ENCODE peak calls at places on chromosomes 2 and 18, in seven cellular contexts. V is keratinocyte; Y is CD8-positive, alpha-beta T cell; W is transverse colon; B is neuronal stem cell; D is CD8-positive, alpha-beta memory T cell; J is left ventricle myocardium inferior. Z is an unnamed sample.

GRCh38 chr2:218002792-218003191 is at the start of gene TNS1:
- DNase-seq in Y (no peak), J (peak; percentile 69), D (no peak), B (no peak), W (no peak), V (no peak), Z (no peak)

GRCh38 chr2:25454824-25455611 is 113.3 kb upstream of the DNMT3A start:
- DNase-seq in J (no peak), W (no peak), Y (no peak), B (no peak), V (no peak), D (no peak), Z (no peak)

GRCh38 chr2:56331810-56332209 is 148.0 kb downstream of the CCDC85A start:
- DNase-seq in J (no peak), D (no peak), Y (no peak), W (no peak), B (no peak), V (no peak), Z (no peak)

GRCh38 chr18:69469444-69469919 is 68.8 kb downstream of the DOK6 start:
- DNase-seq in D (peak; percentile 45), J (no peak), Y (no peak), B (no peak), V (no peak), W (no peak), Z (no peak)

GRCh38 chr2:144504191-144504590 is 15.7 kb downstream of the ZEB2 start:
- DNase-seq in J (no peak), W (no peak), D (no peak), V (no peak), Y (no peak), B (no peak), Z (no peak)

GRCh38 chr2:203352604-203353255 is 24.5 kb downstream of the ABI2 start:
- DNase-seq in B (no peak), V (no peak), D (no peak), W (no peak), Y (no peak), J (no peak), Z (no peak)

GRCh38 chr2:160498147-160498546 is 4.5 kb upstream of the RBMS1 start:
- DNase-seq in J (no peak), V (no peak), B (no peak), D (no peak), W (no peak), Y (no peak), Z (no peak)

GRCh38 chr2:2007551-2008501 is 263.5 kb upstream of the PXDN start:
- DNase-seq in W (no peak), B (no peak), Y (no peak), V (no peak), D (no peak), J (no peak), Z (no peak)

GRCh38 chr18:76821356-76821874 is 942 bp upstream of the ZNF236 start:
- DNase-seq in D (no peak), Y (no peak), J (no peak), V (no peak), B (no peak), W (no peak), Z (no peak)

GRCh38 chr2:22355816-22356433 is 1029.1 kb upstream of the KLHL29 start:
- DNase-seq in D (no peak), Y (peak; percentile 21), B (peak; percentile 69), J (peak; percentile 46), V (no peak), W (peak; percentile 54), Z (peak; percentile 57)

GRCh38 chr2:85430780-85431601 is 12.5 kb downstream of the SH2D6 start:
- DNase-seq in W (no peak), Y (no peak), B (peak; percentile 86), J (no peak), D (no peak), V (no peak), Z (no peak)

GRCh38 chr2:85431787-85432186 is 13.3 kb downstream of the SH2D6 start:
- DNase-seq in V (no peak), J (no peak), B (no peak), Y (no peak), D (no peak), W (no peak), Z (no peak)

GRCh38 chr2:85429213-85429923 is 10.9 kb downstream of the SH2D6 start:
- DNase-seq in V (no peak), W (no peak), Y (no peak), B (no peak), D (no peak), J (no peak), Z (no peak)

GRCh38 chr2:85428343-85428881 is 9.9 kb downstream of the SH2D6 start:
- DNase-seq in W (no peak), D (no peak), J (no peak), B (no peak), V (no peak), Y (no peak), Z (no peak)

GRCh38 chr2:85429924-85430289 is 11.4 kb downstream of the SH2D6 start:
- DNase-seq in J (no peak), W (no peak), V (no peak), D (no peak), B (no peak), Y (no peak), Z (no peak)
- H3K4me1 ChIP-seq in J (peaks cover 20% of the 10 kb centered on the region), W (peaks cover 17% of the 10 kb centered on the region), V (peaks cover 14% of the 10 kb centered on the region), D (no peaks in the 10 kb centered on the region), B (peaks cover 23% of the 10 kb centered on the region), Y (no peaks in the 10 kb centered on the region), Z (peaks cover 24% of the 10 kb centered on the region)

DNA sequence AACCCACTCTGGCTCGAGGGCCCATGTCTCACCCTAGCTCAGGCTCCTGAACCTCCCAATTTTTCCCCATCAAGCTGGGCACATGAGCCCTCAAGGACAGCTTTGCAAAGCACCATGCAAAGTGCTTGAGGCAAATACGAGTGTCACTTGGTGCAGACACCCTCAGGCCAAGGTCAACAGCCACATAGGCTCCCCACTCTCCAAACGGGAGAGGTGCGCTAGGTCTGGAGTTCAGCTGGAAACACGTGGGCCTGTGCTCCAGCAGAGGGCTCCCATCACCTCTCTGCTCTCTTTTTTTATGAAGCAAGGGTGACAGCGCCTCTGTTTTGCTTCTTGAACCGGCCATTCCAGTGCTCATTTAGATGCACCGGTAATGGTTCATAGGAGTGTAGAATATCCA is 11.9 kb upstream of the ARHGAP25 start:
- DNase-seq in Y (no peak), V (no peak), D (no peak), B (no peak), J (no peak), W (no peak), Z (no peak)
- H3K4me1 ChIP-seq in Y (peaks cover 70% of the 10 kb centered on the region), V (peaks cover 19% of the 10 kb centered on the region), D (peaks cover 80% of the 10 kb centered on the region), B (no peaks in the 10 kb centered on the region), J (no peaks in the 10 kb centered on the region), W (peaks cover 5% of the 10 kb centered on the region), Z (peaks cover 13% of the 10 kb centered on the region)

GRCh38 chr2:8553643-8554042 is 128.2 kb upstream of the ID2 start:
- DNase-seq in V (no peak), W (no peak), D (no peak), Y (no peak), J (no peak), B (no peak), Z (no peak)
- H3K4me1 ChIP-seq in V (no peaks in the 10 kb centered on the region), W (no peaks in the 10 kb centered on the region), D (peaks cover 4% of the 10 kb centered on the region), Y (no peaks in the 10 kb centered on the region), J (no peaks in the 10 kb centered on the region), B (peaks cover 2% of the 10 kb centered on the region), Z (no peaks in the 10 kb centered on the region)

DNA sequence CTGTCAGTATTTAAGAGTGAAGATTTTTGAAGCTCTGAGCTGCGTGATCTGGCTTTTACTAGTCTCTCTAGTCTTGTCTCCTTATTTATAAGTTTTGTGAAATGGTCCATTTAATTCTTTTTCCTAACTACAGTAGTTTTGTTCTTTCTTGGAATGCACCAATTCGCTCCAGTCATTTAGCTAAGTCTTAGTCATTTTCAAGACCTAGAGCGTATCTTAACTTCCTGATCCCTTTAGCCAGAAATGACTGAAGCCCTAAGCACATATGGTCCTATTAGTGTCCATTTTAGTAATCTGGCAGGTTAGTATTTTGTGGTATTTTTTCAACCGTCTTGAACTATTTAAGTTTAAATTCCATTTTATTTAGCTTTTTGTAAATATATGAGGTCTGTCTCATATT is 3.6 kb downstream of the BIRC6 start:
- DNase-seq in D (no peak), B (no peak), W (no peak), Y (no peak), V (no peak), J (no peak), Z (no peak)
- H3K4me1 ChIP-seq in D (peaks cover 39% of the 10 kb centered on the region), B (peaks cover 2% of the 10 kb centered on the region), W (peaks cover 29% of the 10 kb centered on the region), Y (peaks cover 39% of the 10 kb centered on the region), V (peaks cover 15% of the 10 kb centered on the region), J (peaks cover 62% of the 10 kb centered on the region), Z (peaks cover 61% of the 10 kb centered on the region)

GRCh38 chr2:28592481-28592880 is 96.6 kb downstream of the PLB1 start:
- DNase-seq in V (no peak), W (no peak), J (no peak), D (no peak), Y (no peak), B (no peak), Z (no peak)
- H3K4me1 ChIP-seq in V (peaks cover 35% of the 10 kb centered on the region), W (peaks cover 14% of the 10 kb centered on the region), J (peaks cover 42% of the 10 kb centered on the region), D (peaks cover 29% of the 10 kb centered on the region), Y (peaks cover 25% of the 10 kb centered on the region), B (peaks cover 10% of the 10 kb centered on the region), Z (peaks cover 13% of the 10 kb centered on the region)

GRCh38 chr18:13608791-13609552 is 117.4 kb downstream of the FAM210A start:
- DNase-seq in Y (peak; percentile 37), W (no peak), V (no peak), B (no peak), J (no peak), D (peak; percentile 68), Z (no peak)
- H3K4me1 ChIP-seq in Y (peaks cover 47% of the 10 kb centered on the region), W (peaks cover 9% of the 10 kb centered on the region), V (peaks cover 9% of the 10 kb centered on the region), B (peaks cover 15% of the 10 kb centered on the region), J (peaks cover 52% of the 10 kb centered on the region), D (peaks cover 37% of the 10 kb centered on the region), Z (peaks cover 24% of the 10 kb centered on the region)

DNA sequence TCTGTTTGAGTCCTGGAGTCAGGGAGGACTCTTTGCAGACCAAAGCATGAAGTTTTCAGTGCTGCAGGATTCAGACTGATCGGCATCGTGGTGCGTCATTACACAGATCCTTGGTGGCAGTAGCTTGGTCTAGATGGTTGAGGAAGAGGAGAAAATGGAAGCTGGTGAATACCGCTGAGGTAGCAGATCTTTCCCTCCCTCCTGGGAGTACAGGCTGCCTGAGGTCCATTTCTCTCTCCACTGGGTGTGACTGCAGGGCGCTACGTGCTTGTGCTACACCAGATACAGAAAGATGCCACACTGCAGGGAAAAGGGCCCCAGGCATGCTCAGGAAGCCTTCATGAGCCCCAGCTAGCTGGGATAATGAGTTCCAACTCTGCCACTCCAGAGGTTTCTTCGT is 3.3 kb upstream of the CNDP1 start:
- DNase-seq in Y (no peak), D (no peak), W (no peak), J (no peak), B (no peak), V (no peak), Z (no peak)
- H3K4me1 ChIP-seq in Y (no peaks in the 10 kb centered on the region), D (no peaks in the 10 kb centered on the region), W (no peaks in the 10 kb centered on the region), J (no peaks in the 10 kb centered on the region), B (no peaks in the 10 kb centered on the region), V (no peaks in the 10 kb centered on the region), Z (no peaks in the 10 kb centered on the region)

GRCh38 chr2:207139551-207139950 is 26.2 kb downstream of the KLF7 start:
- DNase-seq in D (no peak), J (no peak), W (no peak), V (no peak), Y (no peak), B (no peak), Z (no peak)
- H3K4me1 ChIP-seq in D (peaks cover 60% of the 10 kb centered on the region), J (peaks cover 100% of the 10 kb centered on the region), W (peaks cover 50% of the 10 kb centered on the region), V (peaks cover 37% of the 10 kb centered on the region), Y (peaks cover 54% of the 10 kb centered on the region), B (peaks cover 26% of the 10 kb centered on the region), Z (peaks cover 98% of the 10 kb centered on the region)